ENCODE peak calls at places on chromosomes 7 and 10, in four cellular contexts. One of them, this sample, is unnamed.

GRCh38 chr7:150379590-150380379 is 655 bp downstream of the ZNF775 start:
- DNase-seq in H1: no peak
- DNase-seq in GM12878: no peak
- DNase-seq in HepG2: no peak
- DNase-seq in this sample: peak; percentile 77

GRCh38 chr10:22505923-22506685 is 160.8 kb downstream of the SPAG6 start:
- DNase-seq in H1: no peak
- DNase-seq in GM12878: no peak
- DNase-seq in HepG2: no peak
- DNase-seq in this sample: no peak

GRCh38 chr10:14671383-14671782 is 103.3 kb downstream of the FAM107B start:
- DNase-seq in H1: no peak
- DNase-seq in GM12878: no peak
- DNase-seq in HepG2: no peak
- DNase-seq in this sample: no peak

GRCh38 chr7:27032843-27033242 is 63.0 kb downstream of the HOXA1 start:
- DNase-seq in H1: no peak
- DNase-seq in GM12878: no peak
- DNase-seq in HepG2: no peak
- DNase-seq in this sample: no peak

GRCh38 chr10:66591865-66592264 is 334.0 kb upstream of the LRRTM3 start:
- DNase-seq in H1: no peak
- DNase-seq in GM12878: no peak
- DNase-seq in HepG2: no peak
- DNase-seq in this sample: no peak

GRCh38 chr7:128347573-128348147 is 4.0 kb upstream of the RBM28 start:
- DNase-seq in H1: no peak
- DNase-seq in GM12878: no peak
- DNase-seq in HepG2: peak; percentile 50
- DNase-seq in this sample: peak; percentile 66

GRCh38 chr7:50970092-50970491 is 187.4 kb upstream of the GRB10 start:
- DNase-seq in H1: no peak
- DNase-seq in GM12878: no peak
- DNase-seq in HepG2: no peak
- DNase-seq in this sample: no peak

GRCh38 chr7:143426479-143427142 is 16.6 kb upstream of the TAS2R60 start:
- DNase-seq in H1: no peak
- DNase-seq in GM12878: no peak
- DNase-seq in HepG2: no peak
- DNase-seq in this sample: peak; percentile 92

GRCh38 chr7:120550494-120551048 is 277.6 kb downstream of the KCND2 start:
- DNase-seq in H1: no peak
- DNase-seq in GM12878: no peak
- DNase-seq in HepG2: no peak
- DNase-seq in this sample: no peak

GRCh38 chr7:128917061-128917460 is 6.6 kb upstream of the KCP start:
- DNase-seq in H1: no peak
- DNase-seq in GM12878: no peak
- DNase-seq in HepG2: no peak
- DNase-seq in this sample: no peak

GRCh38 chr10:125824736-125825135 is 1.4 kb downstream of the BCCIP start:
- DNase-seq in H1: no peak
- DNase-seq in GM12878: no peak
- DNase-seq in HepG2: no peak
- DNase-seq in this sample: peak; percentile 32

GRCh38 chr7:125059861-125060456 is 130.3 kb upstream of the POT1 start:
- DNase-seq in H1: no peak
- DNase-seq in GM12878: no peak
- DNase-seq in HepG2: no peak
- DNase-seq in this sample: no peak

GRCh38 chr10:78548369-78548985 is 514.8 kb downstream of the RPS24 start:
- DNase-seq in H1: no peak
- DNase-seq in GM12878: no peak
- DNase-seq in HepG2: no peak
- DNase-seq in this sample: no peak

GRCh38 chr7:25854059-25854458 is 297.9 kb upstream of the NFE2L3 start:
- DNase-seq in H1: no peak
- DNase-seq in GM12878: no peak
- DNase-seq in HepG2: no peak
- DNase-seq in this sample: no peak

GRCh38 chr7:77536413-77537135 is 521 bp upstream of the PTPN12 start:
- DNase-seq in H1: peak; percentile 89
- DNase-seq in GM12878: peak; percentile 74
- DNase-seq in HepG2: peak; percentile 95
- DNase-seq in this sample: peak; percentile 98

GRCh38 chr10:112934193-112934592 is 15.9 kb upstream of the TCF7L2 start:
- DNase-seq in H1: no peak
- DNase-seq in GM12878: no peak
- DNase-seq in HepG2: no peak
- DNase-seq in this sample: no peak

GRCh38 chr7:22718200-22718711 is 8.7 kb upstream of the IL6 start:
- DNase-seq in H1: no peak
- DNase-seq in GM12878: no peak
- DNase-seq in HepG2: no peak
- DNase-seq in this sample: peak; percentile 79

DNA sequence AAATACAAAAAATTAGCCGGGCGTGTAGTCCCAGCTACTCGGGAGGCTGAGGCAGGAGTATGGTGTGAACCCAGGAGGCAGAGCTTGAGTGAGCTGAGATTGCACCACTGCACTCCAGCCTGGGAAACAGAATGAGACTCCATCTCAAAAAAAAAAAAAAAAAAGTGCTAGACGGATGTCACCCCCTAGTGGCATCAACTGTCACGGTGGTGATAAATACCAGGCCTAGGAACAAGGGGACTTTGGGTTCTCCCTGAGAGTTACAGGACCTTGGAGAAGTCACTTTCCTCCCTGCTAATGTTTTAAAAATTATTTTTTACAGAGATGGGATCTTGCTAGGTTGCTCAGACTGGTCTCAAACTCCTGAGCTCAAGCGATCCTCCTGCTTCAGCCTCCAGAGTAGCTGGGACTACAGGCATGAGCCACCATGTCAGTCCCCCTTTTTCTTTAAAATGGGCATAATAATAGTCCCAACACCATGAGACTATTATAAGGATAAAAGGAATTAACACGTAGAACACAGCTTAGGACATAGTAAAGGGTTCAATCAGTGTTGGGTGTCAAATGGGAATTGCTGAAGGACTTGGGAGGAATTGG is 2.6 kb upstream of the TMEM130 start:
- DNase-seq in H1: no peak
- DNase-seq in GM12878: no peak
- DNase-seq in HepG2: peak; percentile 57
- DNase-seq in this sample: peak; percentile 64
- TF ChIP-seq CBX5 in H1: no peak
- TF ChIP-seq CBX5 in GM12878: no peak
- TF ChIP-seq CBX5 in HepG2: no peak
- TF ChIP-seq CBX5 in this sample: no peak

GRCh38 chr7:114310344-114311118 is 104.1 kb upstream of the FOXP2 start:
- DNase-seq in H1: no peak
- DNase-seq in GM12878: no peak
- DNase-seq in HepG2: no peak
- DNase-seq in this sample: no peak
- TF ChIP-seq CBX5 in H1: no peak
- TF ChIP-seq CBX5 in GM12878: no peak
- TF ChIP-seq CBX5 in HepG2: no peak
- TF ChIP-seq CBX5 in this sample: no peak

GRCh38 chr10:3427846-3428442 is 255.4 kb upstream of the PITRM1 start:
- DNase-seq in H1: no peak
- DNase-seq in GM12878: no peak
- DNase-seq in HepG2: no peak
- DNase-seq in this sample: no peak

GRCh38 chr10:3425261-3425660 is 252.7 kb upstream of the PITRM1 start:
- DNase-seq in H1: no peak
- DNase-seq in GM12878: no peak
- DNase-seq in HepG2: no peak
- DNase-seq in this sample: no peak

GRCh38 chr10:3425713-3426112 is 253.1 kb upstream of the PITRM1 start:
- DNase-seq in H1: no peak
- DNase-seq in GM12878: no peak
- DNase-seq in HepG2: no peak
- DNase-seq in this sample: no peak

GRCh38 chr10:3427316-3427715 is 254.7 kb upstream of the PITRM1 start:
- DNase-seq in H1: no peak
- DNase-seq in GM12878: no peak
- DNase-seq in HepG2: no peak
- DNase-seq in this sample: no peak

DNA sequence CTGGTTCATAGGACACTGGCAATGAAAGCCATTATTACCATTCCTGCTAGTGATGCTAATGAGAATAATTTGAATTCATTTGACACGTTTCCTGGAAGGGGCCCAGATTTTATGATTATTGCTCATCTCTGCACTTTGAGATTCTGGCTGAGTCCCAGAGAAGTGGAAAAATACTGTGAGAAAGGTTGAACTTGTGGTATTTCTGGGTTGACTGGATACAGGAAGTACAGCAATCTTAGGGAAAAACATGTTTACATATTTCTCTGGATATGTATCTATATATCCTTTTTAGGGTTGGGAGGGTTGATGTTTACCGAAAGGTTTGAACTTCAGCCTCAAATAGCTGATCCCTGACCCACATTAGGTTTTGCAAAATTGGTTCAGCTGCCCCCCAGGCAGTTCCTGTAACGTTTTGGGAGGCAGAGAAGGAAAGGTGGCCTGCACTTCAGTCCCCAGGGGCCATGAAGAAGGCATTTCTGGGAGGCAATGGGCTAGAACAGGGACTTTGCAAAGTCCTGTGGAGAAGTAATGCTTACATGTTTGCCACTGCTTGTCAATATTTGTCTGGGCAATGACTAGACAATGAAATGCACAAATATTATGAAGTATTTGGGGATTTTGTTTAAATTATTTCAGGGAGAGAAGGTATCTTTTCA is 253.7 kb upstream of the PITRM1 start:
- DNase-seq in H1: no peak
- DNase-seq in GM12878: no peak
- DNase-seq in HepG2: peak; percentile 2
- DNase-seq in this sample: no peak
- TF ChIP-seq CBX5 in H1: no peak
- TF ChIP-seq CBX5 in GM12878: no peak
- TF ChIP-seq CBX5 in HepG2: no peak
- TF ChIP-seq CBX5 in this sample: no peak

GRCh38 chr10:68406111-68406814 is 814 bp downstream of the RUFY2 start:
- DNase-seq in H1: no peak
- DNase-seq in GM12878: no peak
- DNase-seq in HepG2: peak; percentile 23
- DNase-seq in this sample: peak; percentile 75
- TF ChIP-seq CBX5 in H1: no peak
- TF ChIP-seq CBX5 in GM12878: no peak
- TF ChIP-seq CBX5 in HepG2: no peak
- TF ChIP-seq CBX5 in this sample: no peak

DNA sequence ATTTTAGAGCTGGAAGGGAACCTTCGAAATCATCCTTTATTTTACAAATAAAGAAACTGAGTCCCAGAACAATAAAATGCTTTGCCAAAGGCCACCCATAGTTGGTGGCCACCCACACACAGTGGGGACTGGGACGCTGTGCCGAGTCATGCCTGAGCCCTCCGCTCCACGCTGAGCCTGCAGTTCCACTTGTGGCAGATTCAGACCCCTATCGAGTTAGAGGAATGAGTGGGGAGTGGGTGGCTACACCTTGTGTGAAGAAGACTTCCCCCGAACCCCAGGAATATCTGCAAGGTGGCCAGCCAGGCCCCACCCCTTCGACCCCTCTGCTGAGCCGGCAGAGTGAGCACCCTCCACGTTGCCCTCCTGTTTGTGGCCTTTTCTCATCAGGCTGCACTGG is 60.9 kb upstream of the SAMD8 start:
- DNase-seq in H1: no peak
- DNase-seq in GM12878: no peak
- DNase-seq in HepG2: no peak
- DNase-seq in this sample: no peak
- TF ChIP-seq CBX5 in H1: no peak
- TF ChIP-seq CBX5 in GM12878: no peak
- TF ChIP-seq CBX5 in HepG2: no peak
- TF ChIP-seq CBX5 in this sample: no peak

GRCh38 chr10:44195120-44196007 is 189.5 kb downstream of the CXCL12 start:
- DNase-seq in H1: no peak
- DNase-seq in GM12878: no peak
- DNase-seq in HepG2: peak; percentile 89
- DNase-seq in this sample: no peak

GRCh38 chr10:44194435-44194834 is 190.5 kb downstream of the CXCL12 start:
- DNase-seq in H1: no peak
- DNase-seq in GM12878: no peak
- DNase-seq in HepG2: no peak
- DNase-seq in this sample: no peak

GRCh38 chr10:44197646-44198045 is 187.3 kb downstream of the CXCL12 start:
- DNase-seq in H1: no peak
- DNase-seq in GM12878: no peak
- DNase-seq in HepG2: no peak
- DNase-seq in this sample: no peak

GRCh38 chr10:44196008-44196320 is 188.9 kb downstream of the CXCL12 start:
- DNase-seq in H1: no peak
- DNase-seq in GM12878: no peak
- DNase-seq in HepG2: no peak
- DNase-seq in this sample: no peak

GRCh38 chr10:44196336-44196735 is 188.6 kb downstream of the CXCL12 start:
- DNase-seq in H1: no peak
- DNase-seq in GM12878: no peak
- DNase-seq in HepG2: no peak
- DNase-seq in this sample: no peak
- TF ChIP-seq CBX5 in H1: no peak
- TF ChIP-seq CBX5 in GM12878: no peak
- TF ChIP-seq CBX5 in HepG2: no peak
- TF ChIP-seq CBX5 in this sample: no peak

GRCh38 chr7:90764848-90765570 is 168.9 kb downstream of the CDK14 start:
- DNase-seq in H1: no peak
- DNase-seq in GM12878: no peak
- DNase-seq in HepG2: peak; percentile 16
- DNase-seq in this sample: no peak

GRCh38 chr7:90768301-90768700 is 172.2 kb downstream of the CDK14 start:
- DNase-seq in H1: no peak
- DNase-seq in GM12878: no peak
- DNase-seq in HepG2: no peak
- DNase-seq in this sample: no peak

GRCh38 chr7:90769036-90769435 is 172.9 kb downstream of the CDK14 start:
- DNase-seq in H1: no peak
- DNase-seq in GM12878: no peak
- DNase-seq in HepG2: no peak
- DNase-seq in this sample: no peak

GRCh38 chr7:90763108-90763507 is 167.0 kb downstream of the CDK14 start:
- DNase-seq in H1: no peak
- DNase-seq in GM12878: no peak
- DNase-seq in HepG2: no peak
- DNase-seq in this sample: no peak

GRCh38 chr7:90766814-90767564 is 170.9 kb downstream of the CDK14 start:
- DNase-seq in H1: no peak
- DNase-seq in GM12878: no peak
- DNase-seq in HepG2: peak; percentile 94
- DNase-seq in this sample: no peak
- TF ChIP-seq CBX5 in H1: no peak
- TF ChIP-seq CBX5 in GM12878: no peak
- TF ChIP-seq CBX5 in HepG2: no peak
- TF ChIP-seq CBX5 in this sample: no peak